ENCODE peak calls at places on chromosomes 4 and X, in nine cellular contexts. One of them, this sample, is unnamed.
A peak's percentile ranks its signal among the peaks of the same experiment; 100 is the strongest.

GRCh38 chr4:79241846-79242245 is 84.0 kb downstream of the NAA11 start:
- DNase-seq in lung: no peak
- DNase-seq in progenitor cell of endocrine pancreas: no peak
- DNase-seq in fibroblast of lung: peak; percentile 72
- DNase-seq in astrocyte of the spinal cord: peak; percentile 42
- DNase-seq in astrocyte: peak; percentile 60
- DNase-seq in A549: no peak
- DNase-seq in ovary: no peak
- DNase-seq in fibroblast of pulmonary artery: peak; percentile 29
- DNase-seq in this sample: peak; percentile 2

GRCh38 chr4:149173241-149174013 is 642.2 kb downstream of the IQCM start:
- DNase-seq in fibroblast of pulmonary artery: no peak
- DNase-seq in astrocyte: peak; percentile 54
- DNase-seq in A549: no peak
- DNase-seq in progenitor cell of endocrine pancreas: no peak
- DNase-seq in fibroblast of lung: peak; percentile 63
- DNase-seq in lung: no peak
- DNase-seq in ovary: no peak
- DNase-seq in astrocyte of the spinal cord: no peak
- DNase-seq in this sample: no peak

GRCh38 chr4:76435689-76436176 is 704 bp downstream of the SHROOM3 start:
- DNase-seq in ovary: no peak
- DNase-seq in fibroblast of lung: peak; percentile 35
- DNase-seq in astrocyte of the spinal cord: peak; percentile 49
- DNase-seq in fibroblast of pulmonary artery: no peak
- DNase-seq in lung: no peak
- DNase-seq in A549: no peak
- DNase-seq in progenitor cell of endocrine pancreas: no peak
- DNase-seq in astrocyte: peak; percentile 31
- DNase-seq in this sample: no peak

GRCh38 chr4:185920171-185920570 is 108.2 kb upstream of the SORBS2 start:
- DNase-seq in astrocyte of the spinal cord: peak; percentile 47
- DNase-seq in A549: no peak
- DNase-seq in fibroblast of pulmonary artery: no peak
- DNase-seq in lung: no peak
- DNase-seq in fibroblast of lung: peak; percentile 65
- DNase-seq in astrocyte: peak; percentile 60
- DNase-seq in ovary: no peak
- DNase-seq in progenitor cell of endocrine pancreas: no peak
- DNase-seq in this sample: no peak

GRCh38 chrX:119728487-119728886 is 29.9 kb upstream of the SOWAHD start:
- DNase-seq in astrocyte: no peak
- DNase-seq in progenitor cell of endocrine pancreas: no peak
- DNase-seq in lung: no peak
- DNase-seq in A549: peak; percentile 13
- DNase-seq in fibroblast of pulmonary artery: no peak
- DNase-seq in astrocyte of the spinal cord: no peak
- DNase-seq in ovary: no peak
- DNase-seq in fibroblast of lung: no peak
- DNase-seq in this sample: no peak

GRCh38 chr4:98828801-98829200 is 100.1 kb downstream of the EIF4E start:
- DNase-seq in fibroblast of lung: peak; percentile 3
- DNase-seq in ovary: no peak
- DNase-seq in progenitor cell of endocrine pancreas: no peak
- DNase-seq in A549: no peak
- DNase-seq in fibroblast of pulmonary artery: no peak
- DNase-seq in lung: no peak
- DNase-seq in astrocyte: no peak
- DNase-seq in astrocyte of the spinal cord: peak; percentile 12
- DNase-seq in this sample: peak; percentile 21

GRCh38 chr4:8376361-8377102 is 64.0 kb downstream of the ACOX3 start:
- DNase-seq in lung: no peak
- DNase-seq in A549: no peak
- DNase-seq in ovary: no peak
- DNase-seq in astrocyte: no peak
- DNase-seq in fibroblast of lung: no peak
- DNase-seq in progenitor cell of endocrine pancreas: no peak
- DNase-seq in astrocyte of the spinal cord: peak; percentile 54
- DNase-seq in fibroblast of pulmonary artery: peak; percentile 14
- DNase-seq in this sample: no peak

GRCh38 chrX:124435616-124436015 is 89.3 kb downstream of the SH2D1A start:
- DNase-seq in astrocyte of the spinal cord: no peak
- DNase-seq in progenitor cell of endocrine pancreas: no peak
- DNase-seq in fibroblast of pulmonary artery: no peak
- DNase-seq in ovary: no peak
- DNase-seq in fibroblast of lung: no peak
- DNase-seq in lung: no peak
- DNase-seq in A549: no peak
- DNase-seq in astrocyte: no peak
- DNase-seq in this sample: no peak

GRCh38 chrX:72128881-72129280 is 2.8 kb downstream of the RTL5 start:
- DNase-seq in progenitor cell of endocrine pancreas: no peak
- DNase-seq in astrocyte of the spinal cord: no peak
- DNase-seq in lung: no peak
- DNase-seq in fibroblast of pulmonary artery: peak; percentile 16
- DNase-seq in A549: peak; percentile 23
- DNase-seq in ovary: no peak
- DNase-seq in astrocyte: no peak
- DNase-seq in fibroblast of lung: no peak
- DNase-seq in this sample: no peak

GRCh38 chr4:184444953-184445309 is 29.4 kb downstream of the IRF2 start:
- DNase-seq in fibroblast of lung: no peak
- DNase-seq in fibroblast of pulmonary artery: no peak
- DNase-seq in ovary: no peak
- DNase-seq in progenitor cell of endocrine pancreas: no peak
- DNase-seq in A549: no peak
- DNase-seq in astrocyte of the spinal cord: no peak
- DNase-seq in astrocyte: no peak
- DNase-seq in lung: no peak
- DNase-seq in this sample: no peak

GRCh38 chr4:165312506-165312905 is 15.0 kb upstream of the MSMO1 start:
- DNase-seq in astrocyte: peak; percentile 50
- DNase-seq in A549: no peak
- DNase-seq in fibroblast of lung: peak; percentile 64
- DNase-seq in ovary: no peak
- DNase-seq in progenitor cell of endocrine pancreas: no peak
- DNase-seq in fibroblast of pulmonary artery: peak; percentile 67
- DNase-seq in astrocyte of the spinal cord: peak; percentile 24
- DNase-seq in lung: no peak
- DNase-seq in this sample: no peak

GRCh38 chrX:39556056-39556455 is 541.7 kb downstream of the BCOR start:
- DNase-seq in ovary: no peak
- DNase-seq in astrocyte: no peak
- DNase-seq in progenitor cell of endocrine pancreas: no peak
- DNase-seq in astrocyte of the spinal cord: no peak
- DNase-seq in fibroblast of pulmonary artery: no peak
- DNase-seq in A549: peak; percentile 5
- DNase-seq in fibroblast of lung: no peak
- DNase-seq in lung: no peak
- DNase-seq in this sample: no peak

GRCh38 chr4:87093443-87094123 is 126.8 kb downstream of the KLHL8 start:
- DNase-seq in fibroblast of pulmonary artery: peak; percentile 67
- DNase-seq in lung: no peak
- DNase-seq in astrocyte: peak; percentile 39
- DNase-seq in fibroblast of lung: peak; percentile 58
- DNase-seq in ovary: peak; percentile 37
- DNase-seq in astrocyte of the spinal cord: peak; percentile 61
- DNase-seq in progenitor cell of endocrine pancreas: no peak
- DNase-seq in A549: peak; percentile 55
- DNase-seq in this sample: no peak

GRCh38 chr4:176404591-176404990 is 84.8 kb downstream of the SPCS3 start:
- DNase-seq in progenitor cell of endocrine pancreas: no peak
- DNase-seq in ovary: no peak
- DNase-seq in fibroblast of lung: peak; percentile 70
- DNase-seq in astrocyte of the spinal cord: peak; percentile 50
- DNase-seq in astrocyte: peak; percentile 53
- DNase-seq in lung: no peak
- DNase-seq in fibroblast of pulmonary artery: peak; percentile 48
- DNase-seq in A549: no peak
- DNase-seq in this sample: no peak

GRCh38 chrX:50769389-50770063 is 44.5 kb downstream of the SHROOM4 start:
- DNase-seq in astrocyte: no peak
- DNase-seq in fibroblast of pulmonary artery: no peak
- DNase-seq in fibroblast of lung: peak; percentile 5
- DNase-seq in lung: peak; percentile 50
- DNase-seq in ovary: no peak
- DNase-seq in A549: no peak
- DNase-seq in astrocyte of the spinal cord: no peak
- DNase-seq in progenitor cell of endocrine pancreas: no peak
- DNase-seq in this sample: no peak

GRCh38 chr4:16721618-16722291 is 176.7 kb downstream of the LDB2 start:
- DNase-seq in lung: no peak
- DNase-seq in fibroblast of lung: peak; percentile 89
- DNase-seq in fibroblast of pulmonary artery: peak; percentile 82
- DNase-seq in ovary: peak; percentile 25
- DNase-seq in progenitor cell of endocrine pancreas: no peak
- DNase-seq in A549: no peak
- DNase-seq in astrocyte of the spinal cord: peak; percentile 58
- DNase-seq in astrocyte: peak; percentile 87
- DNase-seq in this sample: no peak

GRCh38 chr4:67459164-67459563 is 86.1 kb downstream of the CENPC start:
- DNase-seq in fibroblast of pulmonary artery: no peak
- DNase-seq in progenitor cell of endocrine pancreas: no peak
- DNase-seq in ovary: no peak
- DNase-seq in lung: no peak
- DNase-seq in astrocyte of the spinal cord: peak; percentile 13
- DNase-seq in A549: no peak
- DNase-seq in fibroblast of lung: peak; percentile 24
- DNase-seq in astrocyte: no peak
- DNase-seq in this sample: no peak

GRCh38 chr4:108794136-108794535 is 31.3 kb upstream of the ETNPPL start:
- DNase-seq in lung: no peak
- DNase-seq in fibroblast of lung: peak; percentile 79
- DNase-seq in A549: no peak
- DNase-seq in ovary: no peak
- DNase-seq in progenitor cell of endocrine pancreas: no peak
- DNase-seq in astrocyte: peak; percentile 72
- DNase-seq in astrocyte of the spinal cord: peak; percentile 22
- DNase-seq in fibroblast of pulmonary artery: peak; percentile 18
- DNase-seq in this sample: no peak

GRCh38 chrX:102934624-102935023 is 2.4 kb upstream of the RAB40AL start:
- DNase-seq in A549: peak; percentile 3
- DNase-seq in astrocyte of the spinal cord: peak; percentile 15
- DNase-seq in progenitor cell of endocrine pancreas: no peak
- DNase-seq in fibroblast of pulmonary artery: peak; percentile 45
- DNase-seq in lung: no peak
- DNase-seq in astrocyte: no peak
- DNase-seq in fibroblast of lung: no peak
- DNase-seq in ovary: no peak
- DNase-seq in this sample: no peak

GRCh38 chr4:183438458-183439113 is 5.8 kb upstream of the CDKN2AIP start:
- DNase-seq in fibroblast of lung: peak; percentile 95
- DNase-seq in A549: peak; percentile 56
- DNase-seq in astrocyte: peak; percentile 92
- DNase-seq in lung: peak; percentile 29
- DNase-seq in progenitor cell of endocrine pancreas: no peak
- DNase-seq in ovary: no peak
- DNase-seq in fibroblast of pulmonary artery: peak; percentile 66
- DNase-seq in astrocyte of the spinal cord: peak; percentile 89
- DNase-seq in this sample: peak; percentile 84

GRCh38 chr4:5563856-5564255 is 144.5 kb downstream of the EVC2 start:
- DNase-seq in lung: no peak
- DNase-seq in fibroblast of pulmonary artery: no peak
- DNase-seq in astrocyte of the spinal cord: no peak
- DNase-seq in astrocyte: no peak
- DNase-seq in progenitor cell of endocrine pancreas: no peak
- DNase-seq in ovary: no peak
- DNase-seq in A549: no peak
- DNase-seq in fibroblast of lung: no peak
- DNase-seq in this sample: no peak

GRCh38 chrX:105464611-105465010 is 244.1 kb upstream of the TEX13A start:
- DNase-seq in lung: no peak
- DNase-seq in progenitor cell of endocrine pancreas: no peak
- DNase-seq in A549: no peak
- DNase-seq in astrocyte of the spinal cord: no peak
- DNase-seq in ovary: no peak
- DNase-seq in fibroblast of lung: no peak
- DNase-seq in astrocyte: no peak
- DNase-seq in fibroblast of pulmonary artery: no peak
- DNase-seq in this sample: no peak

GRCh38 chr4:153131478-153132069 is 72.7 kb upstream of the TRIM2 start:
- DNase-seq in astrocyte of the spinal cord: no peak
- DNase-seq in fibroblast of lung: no peak
- DNase-seq in ovary: no peak
- DNase-seq in A549: no peak
- DNase-seq in lung: no peak
- DNase-seq in astrocyte: no peak
- DNase-seq in progenitor cell of endocrine pancreas: no peak
- DNase-seq in fibroblast of pulmonary artery: peak; percentile 3
- DNase-seq in this sample: no peak
- TF ChIP-seq CTCF in astrocyte of the spinal cord: no peak
- TF ChIP-seq CTCF in fibroblast of lung: no peak
- TF ChIP-seq CTCF in ovary: no peak
- TF ChIP-seq CTCF in A549: no peak
- TF ChIP-seq CTCF in lung: no peak
- TF ChIP-seq CTCF in astrocyte: peak; percentile 3
- TF ChIP-seq CTCF in progenitor cell of endocrine pancreas: peak; percentile 27
- TF ChIP-seq CTCF in fibroblast of pulmonary artery: peak; percentile 16
- TF ChIP-seq CTCF in this sample: no peak

GRCh38 chr4:44738615-44739014 is 12.3 kb upstream of the GNPDA2 start:
- DNase-seq in ovary: no peak
- DNase-seq in fibroblast of pulmonary artery: no peak
- DNase-seq in progenitor cell of endocrine pancreas: no peak
- DNase-seq in fibroblast of lung: no peak
- DNase-seq in lung: no peak
- DNase-seq in astrocyte: no peak
- DNase-seq in A549: no peak
- DNase-seq in astrocyte of the spinal cord: peak; percentile 33
- DNase-seq in this sample: no peak
- TF ChIP-seq CTCF in ovary: no peak
- TF ChIP-seq CTCF in fibroblast of pulmonary artery: no peak
- TF ChIP-seq CTCF in progenitor cell of endocrine pancreas: peak; percentile 31
- TF ChIP-seq CTCF in fibroblast of lung: peak; percentile 50
- TF ChIP-seq CTCF in lung: no peak
- TF ChIP-seq CTCF in astrocyte: peak; percentile 11
- TF ChIP-seq CTCF in A549: no peak
- TF ChIP-seq CTCF in astrocyte of the spinal cord: peak; percentile 63
- TF ChIP-seq CTCF in this sample: no peak

GRCh38 chr4:153683763-153684181 is 308 bp upstream of the TLR2 start:
- DNase-seq in fibroblast of pulmonary artery: no peak
- DNase-seq in ovary: no peak
- DNase-seq in lung: no peak
- DNase-seq in astrocyte of the spinal cord: no peak
- DNase-seq in astrocyte: no peak
- DNase-seq in A549: no peak
- DNase-seq in progenitor cell of endocrine pancreas: no peak
- DNase-seq in fibroblast of lung: no peak
- DNase-seq in this sample: no peak
- TF ChIP-seq CTCF in fibroblast of pulmonary artery: no peak
- TF ChIP-seq CTCF in ovary: no peak
- TF ChIP-seq CTCF in lung: no peak
- TF ChIP-seq CTCF in astrocyte of the spinal cord: no peak
- TF ChIP-seq CTCF in astrocyte: no peak
- TF ChIP-seq CTCF in A549: no peak
- TF ChIP-seq CTCF in progenitor cell of endocrine pancreas: no peak
- TF ChIP-seq CTCF in fibroblast of lung: no peak
- TF ChIP-seq CTCF in this sample: no peak

DNA sequence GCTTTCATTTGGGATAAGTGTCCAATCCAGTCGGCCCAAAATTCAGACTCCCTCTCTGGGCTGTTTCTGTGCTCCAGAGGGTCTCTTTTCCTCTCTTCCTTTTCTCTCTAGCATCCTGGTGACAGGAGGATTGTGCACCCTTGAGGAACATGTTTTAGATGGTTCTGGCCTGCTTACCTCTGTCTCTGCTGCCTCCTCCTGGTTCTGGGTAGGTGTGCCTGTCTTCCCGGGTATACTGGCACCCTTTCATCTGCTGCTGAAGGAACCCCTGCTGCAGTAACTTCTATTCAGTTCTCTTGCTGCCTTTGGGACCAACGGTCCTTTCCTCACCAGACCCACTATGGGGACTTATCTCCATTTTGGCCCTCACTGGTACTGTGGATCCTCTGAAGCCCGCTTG is 53.2 kb downstream of the HMGB2 start:
- DNase-seq in progenitor cell of endocrine pancreas: no peak
- DNase-seq in astrocyte: no peak
- DNase-seq in fibroblast of lung: no peak
- DNase-seq in astrocyte of the spinal cord: no peak
- DNase-seq in A549: no peak
- DNase-seq in lung: no peak
- DNase-seq in fibroblast of pulmonary artery: no peak
- DNase-seq in ovary: no peak
- DNase-seq in this sample: no peak
- TF ChIP-seq CTCF in progenitor cell of endocrine pancreas: no peak
- TF ChIP-seq CTCF in astrocyte: no peak
- TF ChIP-seq CTCF in fibroblast of lung: no peak
- TF ChIP-seq CTCF in astrocyte of the spinal cord: no peak
- TF ChIP-seq CTCF in A549: no peak
- TF ChIP-seq CTCF in lung: no peak
- TF ChIP-seq CTCF in fibroblast of pulmonary artery: no peak
- TF ChIP-seq CTCF in ovary: no peak
- TF ChIP-seq CTCF in this sample: peak; percentile 9

This sample was measured in LNCaP clone FGC.